ENCODE peak calls at places on chromosomes 2 and 18, in five cellular contexts. R is left ventricle myocardium inferior, A is fibroblast of pulmonary artery, C is tibial artery, X is cardiac muscle cell. P is an unnamed sample.
A peak's percentile ranks its signal among the peaks of the same experiment; 100 is the strongest.

GRCh38 chr2:67213677-67214402 is 183.3 kb upstream of the ETAA1 start:
- DNase-seq in X (no peak), A (no peak), C (no peak), R (no peak), P (no peak)

GRCh38 chr2:42979416-42979869 is 187.1 kb upstream of the HAAO start:
- DNase-seq in C (no peak), X (no peak), A (no peak), R (no peak), P (no peak)

GRCh38 chr2:163800889-163801498 is 65.2 kb upstream of the FIGN start:
- DNase-seq in A (peak; percentile 25), R (no peak), X (peak; percentile 51), C (no peak), P (peak; percentile 47)

GRCh38 chr18:8828300-8828699 is 122.9 kb downstream of the MTCL1 start:
- DNase-seq in X (no peak), R (no peak), A (no peak), C (no peak), P (no peak)

GRCh38 chr2:50952596-50952995 is 79.3 kb downstream of the NRXN1 start:
- DNase-seq in C (no peak), A (peak; percentile 81), X (no peak), R (no peak), P (no peak)

GRCh38 chr2:228118940-228119339 is 62.5 kb downstream of the SPHKAP start:
- DNase-seq in A (no peak), C (no peak), X (peak; percentile 49), R (no peak), P (no peak)

GRCh38 chr2:67997528-67998267 is 65.1 kb downstream of the C1D start:
- DNase-seq in C (no peak), X (no peak), R (no peak), A (peak; percentile 34), P (no peak)

GRCh38 chr18:9814431-9814830 is 71.3 kb upstream of the TXNDC2 start:
- DNase-seq in R (no peak), C (no peak), A (peak; percentile 78), X (no peak), P (no peak)

GRCh38 chr2:102094917-102095316 is 47.6 kb upstream of the IL1R1 start:
- DNase-seq in X (no peak), C (no peak), A (peak; percentile 88), R (no peak), P (no peak)

GRCh38 chr2:158773121-158773520 is 22.0 kb upstream of the DAPL1 start:
- DNase-seq in R (no peak), X (no peak), C (peak; percentile 28), A (peak; percentile 14), P (no peak)

GRCh38 chr18:1806884-1807615 is 764.3 kb downstream of the METTL4 start:
- DNase-seq in R (no peak), A (no peak), C (no peak), X (peak; percentile 9), P (no peak)

GRCh38 chr2:43192939-43193651 is 33.3 kb downstream of the ZFP36L2 start:
- DNase-seq in R (no peak), A (no peak), C (no peak), X (no peak), P (no peak)

GRCh38 chr2:96324716-96325037 is 440 bp upstream of the ITPRIPL1 start:
- DNase-seq in A (no peak), X (no peak), R (no peak), C (no peak), P (no peak)

GRCh38 chr2:26465266-26465925 is 12.5 kb downstream of the OTOF start:
- DNase-seq in C (no peak), A (no peak), X (no peak), R (no peak), P (no peak)

GRCh38 chr2:26542194-26542455 is 64.2 kb upstream of the OTOF start:
- DNase-seq in X (no peak), A (no peak), C (no peak), R (no peak), P (no peak)

GRCh38 chr2:191688934-191689695 is 11.2 kb downstream of the NABP1 start:
- DNase-seq in R (no peak), X (no peak), C (no peak), A (peak; percentile 78), P (no peak)

GRCh38 chr2:158687315-158687714 is 107.8 kb upstream of the DAPL1 start:
- DNase-seq in A (no peak), X (no peak), C (no peak), R (no peak), P (no peak)

GRCh38 chr2:45014016-45014702 is 4.9 kb upstream of the SIX2 start:
- DNase-seq in X (peak; percentile 84), R (peak; percentile 69), A (peak; percentile 69), C (peak; percentile 69), P (peak; percentile 81)

GRCh38 chr2:120231974-120232635 is 8.9 kb upstream of the TMEM185B start:
- DNase-seq in X (no peak), R (no peak), C (no peak), A (peak; percentile 26), P (no peak)

GRCh38 chr18:61643884-61644647 is 248.7 kb downstream of the RNF152 start:
- DNase-seq in R (no peak), C (no peak), A (no peak), X (no peak), P (no peak)

GRCh38 chr2:46984642-46985476 is 69.3 kb upstream of the MCFD2 start:
- DNase-seq in A (peak; percentile 95), R (peak; percentile 63), C (peak; percentile 92), X (no peak), P (no peak)

GRCh38 chr2:58460670-58461069 is 219.5 kb upstream of the FANCL start:
- DNase-seq in R (no peak), C (no peak), X (no peak), A (no peak), P (no peak)

GRCh38 chr18:24396082-24396623 is 1.5 kb downstream of the OSBPL1A start:
- DNase-seq in X (no peak), C (no peak), A (no peak), R (no peak), P (no peak)

GRCh38 chr2:217777906-217778305 is 224.9 kb downstream of the TNS1 start:
- DNase-seq in X (no peak), A (no peak), R (no peak), C (no peak), P (no peak)

GRCh38 chr2:217773539-217773938 is 229.3 kb downstream of the TNS1 start:
- DNase-seq in C (no peak), X (no peak), A (no peak), R (no peak), P (no peak)

GRCh38 chr2:217776631-217777030 is 226.2 kb downstream of the TNS1 start:
- DNase-seq in C (no peak), X (no peak), A (no peak), R (no peak), P (no peak)

GRCh38 chr2:217774232-217774631 is 228.6 kb downstream of the TNS1 start:
- DNase-seq in C (no peak), A (no peak), R (no peak), X (no peak), P (no peak)

DNA sequence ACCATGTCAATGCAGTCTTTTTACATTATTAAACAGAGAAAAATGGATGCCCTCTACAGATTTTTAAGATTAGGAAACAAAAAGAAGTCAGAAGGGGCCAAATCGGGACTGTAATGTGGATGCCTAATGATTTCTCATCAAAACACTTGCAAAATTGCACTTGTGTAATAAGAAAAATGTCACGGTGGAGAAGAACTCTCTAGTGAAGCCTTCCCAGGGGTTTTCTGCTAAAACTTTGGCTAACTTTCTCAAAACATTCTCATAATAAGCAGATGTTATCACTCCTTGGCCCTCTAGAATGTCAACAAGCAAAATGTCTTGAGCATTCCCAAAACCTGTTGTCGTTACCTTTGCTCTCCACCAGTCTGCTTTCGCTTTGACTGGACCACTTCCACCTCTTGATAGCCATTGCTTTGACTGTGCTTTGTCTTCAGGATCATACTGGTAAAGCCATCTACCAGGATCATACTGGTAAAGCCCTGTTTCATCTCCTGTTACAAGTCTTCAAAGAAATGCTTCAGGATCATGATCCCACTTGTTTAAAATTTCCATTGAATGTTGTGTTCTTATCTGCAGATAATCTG is 226.8 kb downstream of the TNS1 start:
- DNase-seq in A (no peak), C (no peak), X (no peak), R (no peak), P (no peak)
- TF ChIP-seq CTCF in A (no peak), C (no peak), X (no peak), R (no peak), P (no peak)

GRCh38 chr2:181573140-181573736 is 83.7 kb downstream of the CERKL start:
- DNase-seq in X (peak; percentile 36), A (peak; percentile 58), C (no peak), R (no peak), P (no peak)
- TF ChIP-seq CTCF in X (peak; percentile 55), A (peak; percentile 60), C (peak; percentile 15), R (peak; percentile 55), P (peak; percentile 51)

GRCh38 chr2:180652794-180653193 is 327.6 kb upstream of the UBE2E3 start:
- DNase-seq in A (no peak), C (no peak), X (no peak), R (no peak), P (no peak)
- TF ChIP-seq CTCF in A (no peak), C (no peak), X (no peak), R (no peak), P (no peak)

GRCh38 chr2:111669928-111670695 is 213.9 kb downstream of the ANAPC1 start:
- DNase-seq in R (no peak), A (no peak), C (no peak), X (no peak), P (no peak)
- TF ChIP-seq CTCF in R (no peak), A (no peak), C (no peak), X (no peak), P (no peak)

GRCh38 chr2:148926291-148926961 is 51.4 kb downstream of the KIF5C start:
- DNase-seq in R (no peak), C (no peak), X (peak; percentile 56), A (peak; percentile 29), P (peak; percentile 56)
- TF ChIP-seq CTCF in R (peak; percentile 69), C (no peak), X (peak; percentile 74), A (peak; percentile 55), P (peak; percentile 63)